ENCODE peak calls at places on chromosomes 4 and X, in ten cellular contexts. R is CD8-positive, alpha-beta T cell; M is activated B cell treated with CpG ODN at 0.5 μM for 24 hours; N is colonic mucosa; Q is Peyer's patch; J is left lung; X is omental fat pad; W is heart left ventricle; C is AG09309; E is AG09319. U is an unnamed sample.
A peak's percentile ranks its signal among the peaks of the same experiment; 100 is the strongest.

GRCh38 chr4:55397024-55397520 is 1.3 kb downstream of the TMEM165 start:
- DNase-seq in R (no peak), M (no peak), N (peak; percentile 21), Q (no peak), J (no peak), X (no peak), W (no peak), C (no peak), E (no peak), U (no peak)

GRCh38 chrX:48025561-48025960 is 18.8 kb downstream of the SPACA5 start:
- DNase-seq in R (peak; percentile 58), M (no peak), N (peak; percentile 57), Q (peak; percentile 33), J (no peak), X (no peak), W (no peak), C (no peak), E (no peak), U (no peak)

GRCh38 chrX:139448996-139449395 is 81.5 kb upstream of the F9 start:
- DNase-seq in R (no peak), M (no peak), N (no peak), Q (no peak), J (no peak), X (no peak), W (no peak), C (no peak), E (no peak), U (no peak)

GRCh38 chr4:72295966-72296557 is 264.3 kb downstream of the NPFFR2 start:
- DNase-seq in R (no peak), M (no peak), N (no peak), Q (no peak), J (no peak), X (no peak), W (no peak), C (no peak), E (peak; percentile 20), U (no peak)

GRCh38 chr4:48038666-48039065 is 22.1 kb downstream of the NIPAL1 start:
- DNase-seq in R (no peak), M (no peak), N (no peak), Q (no peak), J (no peak), X (no peak), W (no peak), C (no peak), E (no peak), U (no peak)

GRCh38 chrX:37809970-37810369 is 30.1 kb downstream of the CYBB start:
- DNase-seq in R (no peak), M (no peak), N (no peak), Q (no peak), J (no peak), X (no peak), W (no peak), C (no peak), E (no peak), U (no peak)

GRCh38 chrX:115642895-115643530 is 82.0 kb downstream of the PLS3 start:
- DNase-seq in R (no peak), M (no peak), N (peak; percentile 52), Q (no peak), J (no peak), X (no peak), W (no peak), C (peak; percentile 48), E (peak; percentile 68), U (peak; percentile 17)

GRCh38 chr4:123052007-123052406 is 129.6 kb upstream of the NUDT6 start:
- DNase-seq in R (no peak), M (no peak), N (no peak), Q (no peak), J (no peak), X (no peak), W (no peak), C (no peak), E (no peak), U (no peak)

GRCh38 chr4:153521995-153522799 is 56.0 kb downstream of the TMEM131L start:
- DNase-seq in R (peak; percentile 72), M (no peak), N (peak; percentile 17), Q (peak; percentile 58), J (no peak), X (no peak), W (no peak), C (no peak), E (no peak), U (no peak)

GRCh38 chrX:40303256-40304077 is 205.7 kb upstream of the BCOR start:
- DNase-seq in R (no peak), M (no peak), N (no peak), Q (no peak), J (no peak), X (no peak), W (no peak), C (no peak), E (no peak), U (no peak)

GRCh38 chr4:93203708-93204107 is 624.8 kb upstream of the ATOH1 start:
- DNase-seq in R (no peak), M (no peak), N (no peak), Q (no peak), J (no peak), X (no peak), W (no peak), C (no peak), E (no peak), U (no peak)

DNA sequence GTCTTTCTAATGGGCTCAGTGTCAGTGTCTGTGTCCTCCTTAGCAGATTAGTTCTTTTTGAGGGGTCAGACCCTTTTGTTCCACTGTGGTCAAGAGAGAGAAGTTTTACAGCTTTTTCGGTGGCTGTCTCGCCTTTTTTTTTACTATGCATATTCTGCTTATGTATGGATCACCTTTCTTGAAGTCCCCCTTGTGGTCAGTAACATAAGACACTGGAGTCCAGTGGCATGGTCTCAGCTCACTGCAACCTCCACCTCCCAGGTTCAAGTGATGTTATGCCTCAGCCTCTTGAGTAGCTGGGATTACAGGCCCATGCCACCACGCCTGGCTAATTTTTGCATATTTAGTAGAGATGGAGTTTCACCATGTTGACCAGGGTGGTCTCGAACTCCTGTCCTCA is 54.0 kb upstream of the PGRMC2 start:
- DNase-seq in R (no peak), M (no peak), N (no peak), Q (no peak), J (no peak), X (no peak), W (no peak), C (no peak), E (no peak), U (no peak)
- TF ChIP-seq CTCF in R (no peak), M (no peak), N (no peak), Q (no peak), J (no peak), X (no peak), W (no peak), C (no peak), E (no peak), U (peak; percentile 36)

DNA sequence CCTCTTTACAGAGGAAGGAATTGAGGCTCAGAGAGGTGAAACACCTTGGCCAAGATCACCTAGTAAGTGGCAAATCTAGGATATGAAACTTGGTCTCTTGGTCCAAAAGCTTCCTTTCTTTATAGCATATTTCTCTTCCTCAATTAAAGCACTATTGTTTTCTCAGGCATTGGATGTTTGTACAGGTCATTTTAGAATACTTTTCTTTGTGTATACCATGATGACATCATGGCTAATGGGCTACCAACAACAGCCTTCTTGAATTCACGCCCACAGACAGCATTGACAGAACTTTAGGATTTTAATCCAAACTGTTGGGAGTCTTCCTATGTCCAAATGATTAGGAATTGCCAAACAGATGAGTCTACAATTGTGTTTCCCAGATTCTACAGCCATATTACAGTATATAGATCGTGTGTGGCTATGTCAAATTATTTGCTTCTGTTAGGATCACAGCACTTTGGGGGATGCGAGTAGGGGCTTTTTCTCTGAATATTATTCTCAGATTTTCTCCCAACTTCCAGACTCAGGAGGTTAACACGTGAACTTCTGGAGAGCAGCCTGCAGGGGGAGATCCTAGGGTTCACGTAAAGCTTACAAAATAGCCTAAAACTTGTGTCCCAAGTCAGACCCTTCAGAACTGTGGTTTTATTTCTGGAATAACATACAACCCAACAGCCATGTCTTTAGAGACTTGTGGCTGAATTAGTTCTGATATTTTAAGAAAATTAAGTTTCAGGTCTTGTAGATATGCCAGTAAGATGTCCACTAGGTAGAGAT is 191.8 kb downstream of the SHROOM3 start:
- DNase-seq in R (no peak), M (no peak), N (no peak), Q (no peak), J (no peak), X (no peak), W (no peak), C (no peak), E (no peak), U (no peak)
- TF ChIP-seq CTCF in R (no peak), M (no peak), N (no peak), Q (no peak), J (no peak), X (no peak), W (no peak), C (peak; percentile 8), E (peak; percentile 12), U (peak; percentile 51)

DNA sequence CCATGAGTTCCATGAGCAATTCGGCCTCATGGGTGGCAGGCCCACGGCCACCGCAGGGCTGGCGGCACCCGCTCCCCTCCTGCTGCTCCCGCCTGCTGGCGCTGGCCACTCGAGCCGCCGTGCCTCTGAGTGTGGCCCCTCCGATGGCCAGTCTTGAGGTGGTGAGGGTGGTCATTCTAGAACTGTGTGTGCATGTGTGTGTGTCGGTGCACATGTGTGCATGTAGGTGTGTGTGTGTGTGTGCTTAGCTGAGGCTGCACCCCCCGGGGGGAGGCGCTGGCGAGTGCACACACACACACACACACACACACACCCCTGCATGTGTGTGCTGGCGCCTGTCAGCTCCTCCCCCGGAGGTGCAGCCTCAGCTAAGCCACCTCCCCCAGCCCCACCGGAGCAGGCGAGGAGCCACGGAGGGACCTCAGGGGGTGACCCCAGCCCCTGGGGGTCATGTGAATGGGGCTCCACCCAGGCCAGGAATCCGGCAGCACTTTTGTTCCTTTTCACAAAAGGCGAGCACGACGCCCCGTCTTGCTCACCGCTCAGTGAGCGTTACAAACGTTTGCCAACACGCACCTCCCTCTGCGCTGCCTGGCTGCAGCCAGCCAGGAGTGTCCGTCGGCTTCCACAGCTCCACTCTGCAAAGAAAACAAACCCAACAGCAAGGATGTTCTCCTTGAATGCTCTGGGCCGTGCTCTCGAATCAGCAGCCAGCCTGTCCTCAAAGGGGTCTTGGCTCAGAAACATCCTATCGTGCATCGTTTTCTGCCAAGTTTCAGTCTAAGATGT is 29.9 kb downstream of the FGFRL1 start:
- DNase-seq in R (no peak), M (no peak), N (no peak), Q (no peak), J (no peak), X (no peak), W (no peak), C (no peak), E (no peak), U (no peak)
- TF ChIP-seq CTCF in R (no peak), M (no peak), N (no peak), Q (no peak), J (no peak), X (no peak), W (no peak), C (no peak), E (no peak), U (no peak)

GRCh38 chr4:174037631-174038030 is 245.8 kb downstream of the FBXO8 start:
- DNase-seq in R (no peak), M (no peak), N (no peak), Q (no peak), J (no peak), X (no peak), W (no peak), C (no peak), E (no peak), U (no peak)
- TF ChIP-seq CTCF in R (no peak), M (no peak), N (no peak), Q (no peak), J (no peak), X (no peak), W (no peak), C (no peak), E (no peak), U (no peak)

U was measured in progenitor cell of endocrine pancreas.